ENCODE peak calls at places on chromosomes 7 and 10, in nine cellular contexts. K is K562, S is brain microvascular endothelial cell, V is choroid plexus epithelial cell, R is heart left ventricle, E is AG10803, A is fibroblast of pulmonary artery, D is foreskin fibroblast, M is lung. T is an unnamed sample.

GRCh38 chr7:102122026-102122425 is 164.6 kb upstream of the SH2B2 start:
- DNase-seq in D (peak), A (peak), V (peak), K (no peak), E (peak), R (no peak), M (no peak), S (no peak), T (no peak)

GRCh38 chr7:118627467-118627866 is 403.0 kb downstream of the ANKRD7 start:
- DNase-seq in R (no peak), V (no peak), D (no peak), A (no peak), E (no peak), K (no peak), M (no peak), S (no peak), T (no peak)

GRCh38 chr7:117014673-117015133 is 61.4 kb downstream of the ST7 start:
- DNase-seq in R (peak), E (peak), K (peak), D (no peak), V (peak), S (peak), A (peak), M (peak), T (peak)

GRCh38 chr7:81944103-81944502 is 174.3 kb upstream of the HGF start:
- DNase-seq in R (no peak), S (no peak), K (no peak), D (no peak), E (no peak), M (no peak), V (no peak), A (peak), T (no peak)

GRCh38 chr7:78165454-78165853 is 366.9 kb downstream of the PHTF2 start:
- DNase-seq in A (no peak), M (no peak), E (no peak), V (no peak), S (no peak), D (no peak), R (no peak), K (no peak), T (no peak)

GRCh38 chr10:117983961-117984360 is 62.8 kb downstream of the RAB11FIP2 start:
- DNase-seq in R (no peak), S (no peak), A (no peak), E (no peak), V (no peak), M (no peak), K (no peak), D (no peak), T (no peak)

GRCh38 chr7:152486968-152487367 is 51.2 kb upstream of the KMT2C start:
- DNase-seq in M (no peak), D (no peak), R (no peak), A (no peak), S (no peak), V (no peak), K (no peak), E (no peak), T (no peak)

GRCh38 chr7:145928937-145929336 is 187.7 kb upstream of the CNTNAP2 start:
- DNase-seq in V (peak), D (no peak), E (no peak), S (peak), A (no peak), M (no peak), R (no peak), K (no peak), T (no peak)

GRCh38 chr10:77036993-77037734 is 600.4 kb downstream of the KCNMA1 start:
- DNase-seq in E (no peak), A (peak), M (no peak), D (no peak), S (no peak), R (no peak), V (peak), K (peak), T (no peak)

GRCh38 chr10:18473424-18474110 is 177.8 kb downstream of the NSUN6 start:
- DNase-seq in M (no peak), E (no peak), S (peak), V (no peak), A (peak), K (no peak), D (no peak), R (peak), T (no peak)

GRCh38 chr7:24069751-24070150 is 214.2 kb upstream of the NPY start:
- DNase-seq in D (no peak), E (no peak), S (no peak), A (no peak), V (no peak), M (no peak), R (no peak), K (no peak), T (no peak)

GRCh38 chr7:73966941-73967831 is 60.8 kb upstream of the ELN start:
- DNase-seq in E (no peak), D (no peak), V (no peak), S (no peak), A (no peak), K (no peak), M (no peak), R (no peak), T (no peak)

GRCh38 chr7:53303781-53304180 is 268.3 kb downstream of the POM121L12 start:
- DNase-seq in D (no peak), E (no peak), R (no peak), S (no peak), V (no peak), M (no peak), A (no peak), K (no peak), T (no peak)

GRCh38 chr7:71566991-71567390 is 435.0 kb downstream of the GALNT17 start:
- DNase-seq in V (no peak), M (no peak), D (no peak), R (no peak), E (no peak), S (no peak), A (no peak), K (no peak), T (no peak)

GRCh38 chr10:23439920-23440875 is 1.3 kb downstream of the OTUD1 start:
- DNase-seq in R (peak), V (peak), S (peak), E (peak), M (no peak), A (peak), D (peak), K (no peak), T (no peak)

GRCh38 chr10:86523348-86523747 is 1.8 kb upstream of the WAPL start:
- DNase-seq in V (peak), E (peak), S (no peak), M (no peak), D (no peak), R (no peak), A (peak), K (peak), T (no peak)

GRCh38 chr7:33044986-33045385 is 17.6 kb downstream of the NT5C3A start:
- DNase-seq in K (no peak), E (peak), M (no peak), S (no peak), R (no peak), A (no peak), D (no peak), V (no peak), T (no peak)

GRCh38 chr7:139118234-139118802 is 8.8 kb upstream of the ZC3HAV1 start:
- DNase-seq in V (peak), S (peak), R (no peak), A (peak), K (peak), M (no peak), D (peak), E (peak), T (no peak)

GRCh38 chr10:59709472-59710125 is at the start of gene SLC16A9:
- DNase-seq in S (peak), M (peak), K (peak), R (peak), D (peak), V (peak), A (peak), E (peak), T (peak)

GRCh38 chr10:63007112-63007511 is 126.0 kb upstream of the NRBF2 start:
- DNase-seq in M (no peak), D (no peak), A (no peak), K (no peak), E (no peak), S (no peak), V (no peak), R (no peak), T (no peak)

GRCh38 chr7:123797673-123798526 is 47.1 kb upstream of the HYAL4 start:
- DNase-seq in E (peak), K (peak), S (peak), V (peak), A (peak), R (no peak), D (peak), M (peak), T (no peak)

GRCh38 chr7:130882396-130882795 is 148.4 kb upstream of the KLF14 start:
- DNase-seq in M (no peak), E (no peak), V (no peak), R (no peak), K (no peak), S (no peak), D (no peak), A (no peak), T (no peak)

GRCh38 chr10:5402798-5403197 is 1.8 kb downstream of the TUBAL3 start:
- DNase-seq in D (no peak), K (no peak), M (no peak), R (no peak), S (no peak), E (no peak), A (no peak), V (no peak), T (no peak)

GRCh38 chr10:104308439-104308903 is 29.8 kb downstream of the ITPRIP start:
- DNase-seq in K (no peak), S (no peak), M (no peak), R (no peak), E (no peak), A (no peak), V (peak), D (no peak), T (no peak)

GRCh38 chr7:54843961-54844360 is 85.0 kb upstream of the SEC61G start:
- DNase-seq in D (no peak), A (no peak), V (no peak), E (no peak), K (no peak), R (no peak), M (no peak), S (no peak), T (no peak)

GRCh38 chr10:76405932-76406331 is 974.5 kb downstream of the LRMDA start:
- DNase-seq in R (no peak), D (no peak), S (no peak), K (no peak), V (no peak), M (no peak), A (no peak), E (peak), T (no peak)

GRCh38 chr10:128922172-128922571 is 544.9 kb upstream of the MGMT start:
- DNase-seq in E (no peak), S (no peak), D (no peak), K (no peak), M (no peak), V (no peak), R (no peak), A (no peak), T (peak)

GRCh38 chr7:73968511-73968910 is 59.5 kb upstream of the ELN start:
- DNase-seq in S (no peak), R (no peak), V (peak), D (no peak), M (no peak), K (no peak), A (no peak), E (peak), T (no peak)

GRCh38 chr10:132493246-132493755 is 44.3 kb upstream of the INPP5A start:
- DNase-seq in D (no peak), K (no peak), E (no peak), V (no peak), S (no peak), R (no peak), M (no peak), A (no peak), T (no peak)

GRCh38 chr10:19811517-19811916 is 4.7 kb upstream of the PLXDC2 start:
- DNase-seq in R (no peak), D (peak), A (peak), S (peak), M (no peak), V (peak), E (peak), K (no peak), T (no peak)

GRCh38 chr10:94315975-94316464 is 46.7 kb downstream of the NOC3L start:
- DNase-seq in D (peak), R (no peak), V (peak), S (peak), K (no peak), E (peak), A (peak), M (no peak), T (no peak)

GRCh38 chr7:111090834-111091233 is at the start of gene LRRN3:
- DNase-seq in S (peak), A (peak), M (no peak), V (peak), K (peak), R (peak), E (peak), D (peak), T (peak)

GRCh38 chr7:56046728-56047445 is 4.4 kb downstream of the PSPH start:
- DNase-seq in A (peak), D (peak), M (no peak), V (peak), R (no peak), S (peak), E (peak), K (no peak), T (no peak)

DNA sequence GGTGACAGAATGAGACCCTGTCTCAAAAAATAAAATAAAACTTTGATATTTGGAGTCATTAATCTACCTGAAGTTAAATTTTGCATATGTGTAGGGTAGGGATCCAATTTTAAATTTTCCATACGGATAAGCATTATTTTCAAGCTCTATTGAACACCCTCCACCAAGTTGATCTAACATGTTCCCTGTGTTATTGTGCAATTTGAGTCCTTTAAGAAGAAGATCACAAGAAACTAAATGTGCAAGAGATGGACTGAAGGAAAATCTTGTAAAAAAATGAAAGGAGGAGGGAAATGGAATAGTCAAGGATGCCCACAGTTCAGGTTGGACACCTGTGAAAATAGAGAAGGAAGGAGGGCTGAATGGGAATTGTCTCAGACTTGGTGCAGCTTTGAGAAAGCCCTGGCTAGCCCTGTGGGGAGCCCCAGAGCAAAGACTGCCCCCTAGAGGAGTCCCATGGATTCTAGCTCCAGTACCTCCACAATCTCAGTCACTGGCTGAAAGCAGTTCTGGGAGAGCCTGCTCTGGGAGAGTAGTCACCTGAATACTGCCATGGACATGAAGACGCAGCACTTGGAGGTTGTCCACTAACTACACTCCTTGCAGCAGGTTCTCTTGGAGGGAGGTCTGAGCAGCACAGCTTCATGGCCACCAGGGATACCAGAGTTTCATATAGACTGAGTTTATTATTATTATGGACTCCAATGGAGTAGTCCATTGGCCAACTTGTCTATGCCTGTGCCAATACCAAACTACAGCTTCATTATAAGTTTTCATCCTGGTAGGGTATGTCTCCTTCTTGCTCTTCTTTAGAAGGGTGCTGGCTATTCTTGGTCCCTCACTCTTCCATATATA is 5.7 kb upstream of the TIAL1 start:
- DNase-seq in E (peak), V (peak), R (no peak), M (no peak), K (peak), A (peak), D (no peak), S (peak), T (no peak)
- TF ChIP-seq CTCF in E (peak), V (peak), R (peak), M (no peak), K (peak), A (peak), D (peak), S (peak), T (no peak)

GRCh38 chr7:75879771-75880184 is 944 bp downstream of the RHBDD2 start:
- DNase-seq in M (no peak), S (peak), R (no peak), V (peak), E (no peak), D (no peak), K (no peak), A (peak), T (no peak)

GRCh38 chr7:75881436-75882095 is 2.7 kb downstream of the RHBDD2 start:
- DNase-seq in D (no peak), A (peak), M (no peak), K (peak), V (peak), E (no peak), S (no peak), R (no peak), T (no peak)

GRCh38 chr7:75878312-75878768 is 494 bp upstream of the RHBDD2 start:
- DNase-seq in S (no peak), D (no peak), K (peak), A (no peak), R (no peak), M (no peak), V (no peak), E (no peak), T (no peak)

GRCh38 chr7:75878769-75879596 is at the start of gene RHBDD2:
- DNase-seq in R (peak), V (peak), K (peak), A (peak), D (peak), M (peak), S (peak), E (peak), T (peak)

GRCh38 chr7:75880242-75880641 is 1.4 kb downstream of the RHBDD2 start:
- DNase-seq in K (no peak), V (no peak), R (no peak), S (no peak), M (no peak), D (no peak), A (no peak), E (no peak), T (no peak)
- H3K4me3 ChIP-seq in K (no peak), V (peak), R (no peak), S (peak), M (peak), D (peak), A (peak), E (peak), T (no peak)

DNA sequence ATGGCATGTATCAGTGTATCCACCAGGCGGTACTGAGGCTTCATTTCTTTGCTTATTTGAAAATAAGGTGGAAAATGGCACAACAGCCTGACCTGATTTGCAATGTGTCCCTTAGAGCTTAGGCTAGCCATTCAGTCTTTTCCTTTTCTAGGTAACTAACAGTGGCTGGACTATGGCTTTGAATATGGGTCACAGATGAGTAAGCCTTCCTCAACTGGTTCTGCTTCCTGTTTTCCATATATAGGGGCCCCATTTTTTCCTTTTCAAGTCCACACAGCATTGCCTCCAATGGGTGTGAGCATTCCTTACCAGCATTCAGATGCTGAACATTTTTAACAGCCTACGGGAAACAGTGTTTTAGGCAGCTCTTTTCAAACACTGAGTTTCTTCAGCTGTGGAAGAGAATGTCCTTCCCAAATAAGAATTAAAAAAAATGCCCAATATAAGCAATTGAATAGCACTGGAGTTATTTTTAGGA is 3.9 kb upstream of the ITGB1 start:
- DNase-seq in M (no peak), V (peak), A (peak), E (peak), D (peak), R (no peak), K (no peak), S (peak), T (no peak)
- TF ChIP-seq CTCF in M (no peak), V (peak), A (peak), E (peak), D (no peak), R (no peak), K (no peak), S (peak), T (peak)

DNA sequence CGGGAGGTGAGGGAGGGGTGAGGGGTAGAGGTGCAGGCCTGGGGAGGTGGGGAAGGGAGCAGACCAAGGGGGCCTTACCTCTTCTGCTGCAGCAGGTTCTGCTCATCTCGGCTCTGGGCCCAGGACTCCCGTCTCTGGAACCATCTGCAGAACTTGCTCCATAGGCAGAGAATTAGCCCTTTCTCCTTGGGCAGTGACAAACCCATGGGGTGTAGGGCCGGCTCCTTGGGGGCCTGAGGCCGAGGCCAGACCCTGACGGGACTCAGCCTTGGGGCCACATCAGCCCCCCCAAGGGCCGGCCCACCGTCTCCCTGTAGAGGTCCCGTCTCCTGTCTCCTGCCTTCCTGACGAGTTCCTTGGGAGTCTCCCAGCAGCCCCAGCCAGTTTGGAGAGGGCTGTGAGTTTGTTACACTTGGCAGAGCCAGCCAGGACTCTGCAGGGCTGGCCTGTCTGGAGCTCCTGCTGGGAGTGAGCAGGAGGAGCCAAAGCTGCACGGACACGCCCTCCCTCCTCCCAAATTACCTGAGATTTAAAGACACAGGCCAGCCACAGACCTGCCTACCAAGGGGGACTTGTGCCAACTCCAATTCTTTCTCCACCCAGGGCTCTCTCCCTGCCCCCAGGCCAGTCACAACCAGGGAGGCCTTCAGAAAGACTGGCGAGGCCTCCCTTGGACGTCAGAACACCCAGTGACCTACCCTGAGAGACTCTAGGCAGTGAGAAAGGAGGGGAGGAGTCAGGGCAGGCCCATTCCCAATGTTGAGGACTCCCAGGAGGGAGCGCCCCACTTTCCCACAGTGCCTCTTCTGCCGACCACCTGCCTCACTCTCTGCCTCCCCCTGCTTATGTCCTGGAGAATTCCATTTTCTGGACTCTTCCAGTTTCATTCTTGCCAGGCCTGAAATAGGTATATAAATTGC is at the start of gene TRPV6:
- DNase-seq in R (no peak), A (no peak), D (no peak), V (no peak), E (no peak), S (no peak), K (no peak), M (peak), T (no peak)
- H3K4me3 ChIP-seq in R (no peak), A (no peak), D (no peak), V (no peak), E (no peak), S (no peak), K (no peak), M (no peak), T (no peak)

GRCh38 chr7:155545348-155545747 is 1.0 kb downstream of the CNPY1 start:
- DNase-seq in A (no peak), S (no peak), V (no peak), E (no peak), M (no peak), D (no peak), R (no peak), K (peak), T (no peak)
- TF ChIP-seq CTCF in A (no peak), S (peak), V (peak), E (no peak), M (no peak), D (no peak), R (no peak), K (peak), T (no peak)